ENCODE peak calls at places on chromosome 6, in seven cellular contexts. K is B cell; T is ascending aorta; I is WTC11; X is CD4-positive, alpha-beta T cell; W is fibroblast of the aortic adventitia; N is A549. Y is an unnamed sample.

GRCh38 chr6:108622601-108623335 is 62.1 kb downstream of the FOXO3 start:
- DNase-seq in K (no peak), I (no peak), X (no peak), T (peak), N (no peak), W (peak), Y (no peak)

GRCh38 chr6:87755697-87756671 is 54.0 kb upstream of the AKIRIN2 start:
- DNase-seq in I (no peak), K (no peak), N (no peak), X (no peak), W (peak), T (no peak), Y (no peak)

GRCh38 chr6:13398421-13398994 is 70.2 kb upstream of the TBC1D7 start:
- DNase-seq in X (no peak), I (peak), K (no peak), T (no peak), N (no peak), W (no peak), Y (no peak)

GRCh38 chr6:46652232-46652602 is 401 bp downstream of the CYP39A1 start:
- DNase-seq in K (no peak), I (no peak), N (no peak), W (no peak), T (no peak), X (no peak), Y (no peak)

GRCh38 chr6:113686049-113686448 is 171.1 kb upstream of the MARCKS start:
- DNase-seq in N (no peak), X (no peak), K (no peak), I (no peak), W (no peak), T (no peak), Y (no peak)

GRCh38 chr6:41767112-41767946 is 12.4 kb downstream of the FRS3 start:
- DNase-seq in N (no peak), I (no peak), K (no peak), X (no peak), T (no peak), W (peak), Y (no peak)

GRCh38 chr6:71420693-71421328 is 132.2 kb downstream of the OGFRL1 start:
- DNase-seq in X (no peak), T (peak), W (peak), N (peak), I (peak), K (peak), Y (peak)

GRCh38 chr6:105993341-105993740 is 92.8 kb upstream of the PRDM1 start:
- DNase-seq in X (no peak), T (no peak), W (no peak), N (no peak), K (no peak), I (peak), Y (no peak)

GRCh38 chr6:105545947-105546710 is 143.2 kb upstream of the PREP start:
- DNase-seq in T (no peak), W (peak), K (no peak), X (no peak), I (no peak), N (peak), Y (no peak)

GRCh38 chr6:45419574-45420082 is 41.9 kb upstream of the SUPT3H start:
- DNase-seq in N (peak), K (peak), X (peak), W (no peak), T (peak), I (peak), Y (no peak)

GRCh38 chr6:19354181-19354580 is 483.0 kb upstream of the ID4 start:
- DNase-seq in N (no peak), I (no peak), T (no peak), W (no peak), K (no peak), X (no peak), Y (no peak)

GRCh38 chr6:79461205-79461604 is 76.0 kb downstream of the LCA5 start:
- DNase-seq in N (no peak), X (no peak), K (no peak), W (no peak), I (no peak), T (no peak), Y (no peak)

GRCh38 chr6:34144581-34145160 is 1.2 kb downstream of the GRM4 start:
- DNase-seq in I (no peak), X (no peak), T (no peak), N (no peak), K (no peak), W (no peak), Y (no peak)

GRCh38 chr6:34146021-34146782 is at the start of gene GRM4:
- DNase-seq in T (no peak), X (no peak), N (no peak), I (peak), W (no peak), K (no peak), Y (no peak)

GRCh38 chr6:34143884-34144580 is 1.9 kb downstream of the GRM4 start:
- DNase-seq in T (no peak), N (peak), W (no peak), K (peak), X (peak), I (peak), Y (no peak)

GRCh38 chr6:34146801-34147592 is 1.1 kb upstream of the GRM4 start:
- DNase-seq in X (no peak), W (peak), K (no peak), N (no peak), T (no peak), I (peak), Y (no peak)

DNA sequence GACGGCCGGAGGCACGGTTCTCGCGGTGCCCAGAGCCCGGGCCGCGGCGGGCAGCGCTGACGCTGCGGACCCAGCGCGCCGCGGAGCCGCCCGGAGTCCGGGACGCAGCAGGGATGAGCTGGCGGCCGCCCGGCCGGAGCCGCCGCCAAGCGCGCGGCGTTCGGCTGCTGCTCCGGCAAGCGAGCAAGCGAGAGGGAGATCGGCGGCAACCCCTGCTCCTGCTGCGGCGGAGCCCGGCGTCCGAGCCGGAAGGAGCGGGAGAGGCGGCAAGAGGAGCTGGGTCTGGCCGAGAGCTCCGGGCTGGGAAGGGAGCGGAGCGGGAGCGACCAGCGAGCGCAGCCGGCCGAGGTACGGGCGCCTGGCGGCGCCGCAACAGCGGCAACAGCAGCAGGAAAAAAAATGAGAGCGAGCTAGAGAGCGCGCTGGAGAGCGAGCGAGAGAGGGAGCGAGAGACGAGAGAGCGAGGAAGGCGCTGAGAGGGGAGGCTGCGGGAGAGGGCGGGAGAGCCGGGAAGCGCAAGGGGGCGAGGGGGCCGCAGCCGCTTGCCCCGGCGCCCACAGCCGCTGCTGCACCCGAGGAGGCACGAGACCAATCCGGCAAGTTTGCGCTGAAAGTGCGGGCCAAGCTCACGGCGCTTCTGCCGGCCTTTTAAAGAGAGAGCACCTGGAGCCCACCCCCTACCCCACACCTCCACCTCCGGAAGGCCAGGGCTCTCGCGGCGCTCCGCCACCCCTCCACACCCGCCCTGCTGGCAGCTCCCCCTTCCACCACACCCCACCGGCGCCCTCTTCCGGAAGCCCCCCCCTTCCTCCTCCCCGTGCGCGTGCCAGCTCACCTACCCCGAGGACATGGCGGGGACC is 496 bp downstream of the GRM4 start:
- DNase-seq in I (peak), W (peak), K (no peak), N (no peak), T (no peak), X (peak), Y (no peak)
- TF ChIP-seq CTCF in I (no peak), W (no peak), K (no peak), N (no peak), T (no peak), X (no peak), Y (no peak)

GRCh38 chr6:129444683-129445082 is 265.3 kb downstream of the ARHGAP18 start:
- DNase-seq in W (no peak), X (no peak), I (no peak), N (no peak), T (no peak), K (no peak), Y (no peak)

GRCh38 chr6:129454482-129454881 is 255.5 kb downstream of the ARHGAP18 start:
- DNase-seq in T (no peak), W (no peak), N (no peak), X (no peak), K (no peak), I (no peak), Y (no peak)

GRCh38 chr6:129446272-129446851 is 263.6 kb downstream of the ARHGAP18 start:
- DNase-seq in X (no peak), T (no peak), K (no peak), N (no peak), W (no peak), I (no peak), Y (no peak)

GRCh38 chr6:129447166-129447565 is 262.8 kb downstream of the ARHGAP18 start:
- DNase-seq in N (no peak), X (no peak), K (no peak), T (no peak), I (no peak), W (no peak), Y (no peak)

GRCh38 chr6:129448965-129449364 is 261.0 kb downstream of the ARHGAP18 start:
- DNase-seq in T (no peak), N (no peak), I (no peak), X (no peak), W (no peak), K (no peak), Y (no peak)
- TF ChIP-seq CTCF in T (no peak), N (no peak), I (no peak), X (no peak), W (no peak), K (no peak), Y (no peak)

DNA sequence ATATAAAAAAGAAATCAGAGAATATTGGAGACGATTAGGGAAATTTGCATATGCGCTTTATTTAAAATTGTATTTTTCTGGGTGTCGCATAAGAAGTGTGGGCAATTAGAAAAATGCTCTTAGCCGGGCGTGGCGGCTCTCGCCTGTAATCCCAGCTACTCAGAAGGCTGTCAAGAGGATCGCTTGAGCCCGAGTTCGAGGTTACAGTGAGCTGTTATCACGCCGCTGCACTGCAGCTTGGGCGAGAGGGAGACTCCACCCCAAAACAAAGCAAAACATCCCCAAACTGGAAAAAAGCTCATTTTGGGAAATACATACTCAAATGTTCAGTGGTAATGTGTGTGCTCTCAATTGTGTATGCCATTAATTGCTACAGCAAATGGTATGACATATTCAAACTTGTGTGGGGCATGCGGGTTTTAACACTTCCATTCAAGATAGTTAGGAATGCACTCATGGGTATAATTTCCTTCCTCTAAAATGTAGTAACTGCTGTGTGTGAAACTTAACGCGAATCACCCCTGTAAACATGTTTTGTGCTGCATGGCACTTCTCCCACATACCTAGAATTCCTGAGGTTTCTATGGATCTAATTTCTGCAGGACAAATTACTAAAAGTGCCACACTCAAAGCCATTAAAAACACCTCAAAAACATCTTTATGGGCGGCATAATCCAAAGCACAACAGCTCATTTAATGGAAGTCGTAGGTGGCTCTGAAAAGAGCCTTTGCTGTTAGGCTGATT is 54.7 kb upstream of the HFE start:
- DNase-seq in W (peak), K (no peak), X (no peak), I (no peak), T (no peak), N (no peak), Y (no peak)
- TF ChIP-seq CTCF in W (no peak), K (no peak), X (no peak), I (no peak), T (no peak), N (no peak), Y (no peak)

GRCh38 chr6:68876792-68877493 is 241.9 kb downstream of the ADGRB3 start:
- DNase-seq in W (peak), X (no peak), K (no peak), T (no peak), I (no peak), N (no peak), Y (no peak)
- TF ChIP-seq CTCF in W (peak), X (no peak), K (peak), T (peak), I (peak), N (peak), Y (no peak)

DNA sequence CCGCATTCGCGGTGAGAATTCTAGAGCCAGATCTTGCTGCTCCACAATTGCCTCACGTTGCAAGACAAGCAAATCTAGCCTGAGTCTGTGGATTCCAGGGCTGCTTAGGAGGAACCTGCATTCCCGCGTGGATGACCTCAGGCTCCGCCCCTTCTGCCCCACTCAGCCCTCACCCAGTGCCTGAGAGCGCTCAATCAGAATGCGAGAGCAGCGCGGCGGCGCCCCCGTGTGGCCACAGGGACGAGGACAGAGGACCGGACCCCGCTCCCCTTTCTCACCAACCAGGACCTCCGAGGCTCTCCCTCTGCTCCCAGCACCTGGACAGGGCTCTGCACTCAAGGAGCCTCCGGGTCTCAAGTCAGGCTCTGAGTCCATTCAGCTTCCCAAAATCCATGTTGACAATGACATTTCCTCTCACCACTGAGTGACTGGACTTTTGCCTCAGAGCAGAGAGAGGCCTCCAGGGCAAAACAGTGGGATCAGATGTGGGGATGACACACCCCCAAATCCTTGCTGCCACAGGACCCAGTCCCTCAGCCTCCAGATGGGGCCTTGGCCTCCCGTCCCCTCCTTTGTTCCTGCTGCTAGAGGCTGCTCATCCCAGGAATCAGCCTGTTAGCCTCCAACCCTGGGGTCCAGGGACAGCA is 52.0 kb downstream of the RPP21 start:
- DNase-seq in X (peak), T (peak), I (peak), W (peak), N (peak), K (peak), Y (peak)
- TF ChIP-seq CTCF in X (peak), T (peak), I (peak), W (peak), N (peak), K (peak), Y (no peak)

GRCh38 chr6:116876635-116877611 is at the start of gene RFX6:
- DNase-seq in K (no peak), N (peak), T (no peak), W (no peak), X (no peak), I (peak), Y (no peak)

GRCh38 chr6:116877743-116878142 is 701 bp downstream of the RFX6 start:
- DNase-seq in I (no peak), X (no peak), K (no peak), N (no peak), W (no peak), T (no peak), Y (no peak)

GRCh38 chr6:116884530-116884929 is 7.5 kb downstream of the RFX6 start:
- DNase-seq in X (no peak), K (no peak), N (no peak), I (no peak), W (no peak), T (no peak), Y (no peak)

GRCh38 chr6:116883005-116883404 is 6.0 kb downstream of the RFX6 start:
- DNase-seq in X (no peak), I (no peak), K (no peak), W (peak), N (no peak), T (no peak), Y (no peak)

GRCh38 chr6:116881236-116881635 is 4.2 kb downstream of the RFX6 start:
- DNase-seq in I (no peak), K (no peak), X (no peak), T (no peak), W (peak), N (no peak), Y (no peak)
- TF ChIP-seq CTCF in I (no peak), K (no peak), X (no peak), T (no peak), W (no peak), N (peak), Y (no peak)

DNA sequence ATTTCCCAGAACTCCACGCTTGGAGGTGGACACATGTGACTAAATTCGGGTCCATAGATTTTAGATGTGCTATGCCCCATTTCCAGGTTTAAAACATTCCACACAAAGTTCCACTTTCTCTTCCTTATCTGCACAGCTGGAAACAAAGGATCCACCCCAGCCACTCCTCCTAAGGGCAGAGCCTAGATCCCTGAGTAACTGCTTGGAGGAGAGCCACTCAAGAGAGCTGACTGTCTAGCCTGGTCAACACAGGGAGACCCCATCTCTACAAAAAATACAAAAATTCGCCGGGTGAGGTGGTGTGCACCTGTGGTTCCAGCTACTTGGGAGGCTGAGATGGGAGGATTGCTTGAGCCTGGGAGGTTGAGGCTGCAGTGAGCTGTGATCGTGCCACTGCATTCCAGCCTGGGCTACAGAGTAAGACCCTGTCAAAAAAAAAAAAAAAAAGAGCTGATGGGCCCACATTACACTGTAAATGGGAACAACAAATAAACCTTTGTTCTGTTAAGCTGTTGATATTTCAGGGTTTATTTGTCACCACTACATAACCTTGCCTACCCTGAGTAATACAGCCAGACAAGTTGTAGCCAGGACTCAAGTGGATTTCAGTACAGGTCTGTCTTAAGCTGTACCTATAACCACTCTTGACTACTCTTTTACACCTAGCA is 25.8 kb upstream of the SNRPC start:
- DNase-seq in W (no peak), T (no peak), K (no peak), N (no peak), I (no peak), X (no peak), Y (no peak)
- TF ChIP-seq CTCF in W (no peak), T (no peak), K (no peak), N (no peak), I (no peak), X (no peak), Y (no peak)

GRCh38 chr6:32168350-32168749 is 4.0 kb downstream of the EGFL8 start:
- DNase-seq in N (no peak), W (no peak), I (no peak), T (no peak), K (no peak), X (no peak), Y (no peak)

GRCh38 chr6:32167761-32168262 is 3.4 kb downstream of the EGFL8 start:
- DNase-seq in T (no peak), K (no peak), W (no peak), I (no peak), N (no peak), X (no peak), Y (no peak)

GRCh38 chr6:32168807-32169206 is 4.4 kb downstream of the EGFL8 start:
- DNase-seq in X (no peak), I (no peak), K (no peak), N (no peak), W (no peak), T (no peak), Y (no peak)

GRCh38 chr6:32170294-32170693 is 5.6 kb downstream of the AGPAT1 start:
- DNase-seq in K (no peak), N (no peak), T (no peak), X (no peak), I (no peak), W (no peak), Y (no peak)

DNA sequence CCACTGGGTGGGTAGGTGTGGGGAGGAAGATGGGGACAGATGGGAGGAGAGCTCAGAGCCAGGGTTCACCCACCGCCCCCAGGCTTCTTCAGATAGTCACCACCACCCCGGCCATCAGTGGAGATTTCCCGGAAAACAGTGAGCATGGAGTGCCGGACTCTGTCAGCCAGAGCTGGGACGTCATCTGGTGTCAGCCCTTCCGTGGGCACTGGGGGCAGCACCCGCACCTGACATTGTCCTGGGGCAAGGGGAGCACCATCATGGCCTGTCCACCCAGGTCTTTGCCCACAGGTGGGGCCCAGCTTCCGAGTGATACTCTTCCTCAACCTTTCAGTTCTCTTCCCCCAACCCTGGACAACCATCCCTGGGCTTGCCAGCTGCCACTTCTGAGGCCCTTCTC is 4.8 kb downstream of the EGFL8 start:
- DNase-seq in X (no peak), K (no peak), N (no peak), W (no peak), I (no peak), T (no peak), Y (no peak)
- TF ChIP-seq CTCF in X (no peak), K (no peak), N (no peak), W (no peak), I (no peak), T (no peak), Y (no peak)

GRCh38 chr6:24052632-24053031 is 73.4 kb upstream of the NRSN1 start:
- DNase-seq in I (no peak), K (no peak), T (no peak), X (no peak), N (no peak), W (no peak), Y (no peak)

GRCh38 chr6:24057030-24057429 is 69.0 kb upstream of the NRSN1 start:
- DNase-seq in I (no peak), K (no peak), N (no peak), W (no peak), T (no peak), X (no peak), Y (no peak)

DNA sequence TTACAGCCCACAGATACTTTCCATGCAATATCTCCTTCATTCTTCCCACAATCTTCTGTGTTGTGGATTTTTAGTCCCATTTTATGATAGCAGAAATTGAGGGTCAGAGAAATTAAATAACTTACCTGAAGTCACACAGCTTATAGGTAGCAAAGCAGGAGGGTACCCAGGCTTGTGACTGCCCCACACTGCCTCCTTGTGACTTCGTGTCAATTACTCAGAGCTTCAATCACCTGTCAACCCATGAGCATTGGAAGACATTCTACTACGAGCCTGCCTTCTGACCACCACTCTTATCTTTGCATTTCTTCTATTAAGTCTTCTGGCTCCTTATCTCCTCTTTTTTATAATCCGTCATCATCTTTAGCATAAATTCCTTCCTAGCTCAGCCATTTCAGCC is 71.6 kb upstream of the NRSN1 start:
- DNase-seq in K (no peak), I (peak), X (no peak), W (no peak), T (no peak), N (no peak), Y (no peak)
- TF ChIP-seq CTCF in K (no peak), I (no peak), X (no peak), W (no peak), T (no peak), N (no peak), Y (no peak)